ENCODE peak calls at places on chromosomes 3 and 15, in ten cellular contexts. K is effector memory CD4-positive, alpha-beta T cell; Q is tibial nerve; H is H1; Z is Peyer's patch; D is SJSA1; A is HAP-1; O is fibroblast of pulmonary artery; L is psoas muscle; S is Jurkat, Clone E6-1. E is an unnamed sample.
A peak's percentile ranks its signal among the peaks of the same experiment; 100 is the strongest.

GRCh38 chr3:43707266-43707665 is 16.5 kb downstream of the ABHD5 start:
- DNase-seq in K (no peak), Q (no peak), H (no peak), Z (no peak), D (no peak), A (no peak), O (peak; percentile 27), L (no peak), S (no peak), E (peak; percentile 30)

GRCh38 chr3:54900954-54901591 is 26.8 kb downstream of the LRTM1 start:
- DNase-seq in K (no peak), Q (no peak), H (no peak), Z (no peak), D (no peak), A (no peak), O (no peak), L (no peak), S (no peak), E (peak; percentile 42)

GRCh38 chr3:13120246-13120927 is 47.2 kb upstream of the IQSEC1 start:
- DNase-seq in K (no peak), Q (no peak), H (no peak), Z (no peak), D (no peak), A (no peak), O (no peak), L (no peak), S (no peak), E (no peak)

GRCh38 chr3:62415312-62415791 is 42.0 kb upstream of the FEZF2 start:
- DNase-seq in K (no peak), Q (no peak), H (peak; percentile 83), Z (no peak), D (no peak), A (peak; percentile 59), O (no peak), L (no peak), S (peak; percentile 28), E (no peak)

GRCh38 chr15:66778716-66779115 is 76.7 kb downstream of the SMAD6 start:
- DNase-seq in K (no peak), Q (no peak), H (no peak), Z (no peak), D (no peak), A (no peak), O (no peak), L (no peak), S (no peak), E (no peak)

GRCh38 chr3:137709011-137709601 is 55.0 kb upstream of the SOX14 start:
- DNase-seq in K (no peak), Q (no peak), H (no peak), Z (no peak), D (no peak), A (no peak), O (no peak), L (no peak), S (peak; percentile 7), E (no peak)

GRCh38 chr3:140022061-140022781 is 87.2 kb downstream of the CLSTN2 start:
- DNase-seq in K (no peak), Q (no peak), H (no peak), Z (no peak), D (no peak), A (no peak), O (no peak), L (peak; percentile 20), S (no peak), E (no peak)

GRCh38 chr15:89489376-89489775 is 7.0 kb downstream of the RHCG start:
- DNase-seq in K (no peak), Q (no peak), H (no peak), Z (no peak), D (no peak), A (no peak), O (no peak), L (no peak), S (no peak), E (no peak)

GRCh38 chr3:26280517-26280916 is 342.1 kb upstream of the LRRC3B start:
- DNase-seq in K (no peak), Q (no peak), H (no peak), Z (no peak), D (no peak), A (no peak), O (no peak), L (no peak), S (no peak), E (no peak)

GRCh38 chr15:40582726-40583246 is 11.3 kb upstream of the KNL1 start:
- DNase-seq in K (no peak), Q (no peak), H (no peak), Z (no peak), D (no peak), A (no peak), O (no peak), L (no peak), S (no peak), E (peak; percentile 60)

GRCh38 chr15:78540955-78541743 is 905 bp downstream of the PSMA4 start:
- DNase-seq in K (no peak), Q (no peak), H (no peak), Z (no peak), D (no peak), A (no peak), O (no peak), L (no peak), S (no peak), E (peak; percentile 9)

GRCh38 chr15:67824900-67825879 is at the start of gene SKOR1:
- DNase-seq in K (no peak), Q (no peak), H (no peak), Z (no peak), D (no peak), A (no peak), O (peak; percentile 49), L (no peak), S (no peak), E (peak; percentile 53)

GRCh38 chr3:50243552-50243895 is 7.5 kb downstream of the GNAI2 start:
- DNase-seq in K (no peak), Q (no peak), H (no peak), Z (no peak), D (no peak), A (no peak), O (no peak), L (no peak), S (no peak), E (peak; percentile 49)
- H3K4me3 ChIP-seq in K (no peak overlapping the region), Q (no peak overlapping the region), H (no peak overlapping the region), Z (peak overlapping the region; percentile 19), D (no peak overlapping the region), A (no peak overlapping the region), O (no peak overlapping the region), L (peak overlapping the region; percentile 29), S (no peak overlapping the region), E (no peak overlapping the region)

GRCh38 chr3:125628212-125628611 is 32.9 kb upstream of the OSBPL11 start:
- DNase-seq in K (no peak), Q (no peak), H (no peak), Z (no peak), D (no peak), A (no peak), O (no peak), L (no peak), S (no peak), E (no peak)

GRCh38 chr3:125634346-125634964 is 39.2 kb upstream of the OSBPL11 start:
- DNase-seq in K (no peak), Q (no peak), H (no peak), Z (no peak), D (no peak), A (no peak), O (no peak), L (no peak), S (no peak), E (no peak)

GRCh38 chr3:125632597-125632996 is 37.3 kb upstream of the OSBPL11 start:
- DNase-seq in K (no peak), Q (no peak), H (no peak), Z (no peak), D (no peak), A (no peak), O (no peak), L (no peak), S (no peak), E (no peak)

DNA sequence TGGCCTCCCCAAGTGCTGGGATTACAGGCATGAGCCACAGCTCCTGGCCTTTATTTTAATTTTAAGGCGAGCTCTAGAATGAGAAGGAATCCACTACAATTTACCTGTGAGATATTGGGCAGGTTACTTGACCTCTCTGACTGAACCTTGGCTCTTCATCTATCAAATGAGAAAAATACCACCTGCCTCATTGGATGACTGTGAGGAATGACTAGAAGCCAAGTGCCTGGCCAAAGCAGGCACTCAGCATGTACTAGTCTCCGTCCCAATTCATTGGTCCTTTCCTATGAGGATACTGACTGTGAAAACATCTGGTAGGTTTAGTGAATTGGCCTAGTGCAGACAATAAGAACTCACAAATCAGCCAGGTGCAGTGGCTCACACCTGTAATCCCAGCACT is 38.5 kb upstream of the OSBPL11 start:
- DNase-seq in K (no peak), Q (no peak), H (no peak), Z (no peak), D (no peak), A (no peak), O (no peak), L (no peak), S (no peak), E (no peak)
- H3K4me3 ChIP-seq in K (no peak overlapping the region), Q (no peak overlapping the region), H (no peak overlapping the region), Z (no peak overlapping the region), D (no peak overlapping the region), A (no peak overlapping the region), O (no peak overlapping the region), L (no peak overlapping the region), S (no peak overlapping the region), E (no peak overlapping the region)

DNA sequence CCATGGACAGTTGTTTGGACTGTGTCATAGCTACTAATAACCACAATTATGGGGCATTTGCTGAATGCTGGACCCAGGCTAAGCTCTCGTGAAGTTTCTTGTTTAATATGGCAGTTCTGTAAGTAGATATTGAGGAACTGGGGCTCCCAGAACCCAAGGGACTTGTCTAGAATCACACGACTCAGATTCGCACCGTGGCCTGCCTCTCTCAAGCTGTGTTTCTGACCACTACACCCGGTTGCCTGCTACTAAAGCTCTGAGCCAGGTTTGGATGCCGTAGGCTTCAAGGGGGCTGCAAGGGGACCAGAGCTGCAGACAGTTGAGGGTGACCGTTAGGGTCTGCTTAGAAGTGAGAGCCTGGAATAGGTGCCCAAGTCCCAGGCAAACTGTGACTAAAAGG is 11.5 kb downstream of the TEX264 start:
- DNase-seq in K (no peak), Q (no peak), H (no peak), Z (no peak), D (no peak), A (no peak), O (no peak), L (no peak), S (no peak), E (no peak)
- H3K4me3 ChIP-seq in K (no peak overlapping the region), Q (no peak overlapping the region), H (no peak overlapping the region), Z (no peak overlapping the region), D (no peak overlapping the region), A (no peak overlapping the region), O (no peak overlapping the region), L (no peak overlapping the region), S (no peak overlapping the region), E (no peak overlapping the region)

GRCh38 chr3:151093148-151093547 is 7.7 kb downstream of the MED12L start:
- DNase-seq in K (no peak), Q (no peak), H (no peak), Z (no peak), D (no peak), A (no peak), O (no peak), L (no peak), S (no peak), E (no peak)

GRCh38 chr3:151091685-151092352 is 6.4 kb downstream of the MED12L start:
- DNase-seq in K (no peak), Q (no peak), H (no peak), Z (no peak), D (no peak), A (no peak), O (no peak), L (no peak), S (peak; percentile 64), E (no peak)

GRCh38 chr3:151096697-151097096 is 11.2 kb downstream of the MED12L start:
- DNase-seq in K (no peak), Q (no peak), H (no peak), Z (no peak), D (no peak), A (no peak), O (no peak), L (no peak), S (no peak), E (no peak)

GRCh38 chr3:151093905-151094304 is 8.4 kb downstream of the MED12L start:
- DNase-seq in K (no peak), Q (no peak), H (no peak), Z (no peak), D (no peak), A (no peak), O (no peak), L (no peak), S (no peak), E (no peak)
- H3K4me3 ChIP-seq in K (no peak overlapping the region), Q (no peak overlapping the region), H (no peak overlapping the region), Z (no peak overlapping the region), D (no peak overlapping the region), A (no peak overlapping the region), O (no peak overlapping the region), L (no peak overlapping the region), S (no peak overlapping the region), E (no peak overlapping the region)